ENCODE peak calls at places on chromosomes 2 and 18, in six cellular contexts. A is H1, W is IMR-90, H is neuronal stem cell, C is H9, Y is mesenchymal stem cell. Z is an unnamed sample.

GRCh38 chr2:118856978-118857676 is 9.7 kb upstream of the EN1 start:
- DNase-seq in A (peak), W (no peak), H (peak), C (peak), Y (no peak), Z (peak)

GRCh38 chr18:25517881-25518715 is 166.1 kb upstream of the ZNF521 start:
- DNase-seq in A (no peak), W (no peak), H (no peak), C (no peak), Y (no peak), Z (no peak)

GRCh38 chr2:231294578-231295362 is 96.3 kb downstream of the ARMC9 start:
- DNase-seq in A (no peak), W (peak), H (no peak), C (no peak), Y (no peak), Z (peak)

GRCh38 chr2:123791716-123792115 is 233.4 kb upstream of the CNTNAP5 start:
- DNase-seq in A (no peak), W (no peak), H (no peak), C (no peak), Y (peak), Z (peak)

GRCh38 chr2:203799905-203800304 is 67.7 kb upstream of the CTLA4 start:
- DNase-seq in A (no peak), W (no peak), H (no peak), C (no peak), Y (no peak), Z (no peak)

GRCh38 chr2:27233341-27233740 is 16.2 kb downstream of the CAD start:
- DNase-seq in A (no peak), W (no peak), H (no peak), C (no peak), Y (no peak), Z (no peak)

GRCh38 chr2:139354518-139354917 is 574.3 kb upstream of the NXPH2 start:
- DNase-seq in A (no peak), W (no peak), H (no peak), C (no peak), Y (no peak), Z (no peak)

GRCh38 chr2:203804070-203804469 is 63.5 kb upstream of the CTLA4 start:
- DNase-seq in A (no peak), W (peak), H (no peak), C (no peak), Y (peak), Z (peak)

GRCh38 chr2:197838036-197838435 is 33.6 kb downstream of the PLCL1 start:
- DNase-seq in A (no peak), W (peak), H (no peak), C (no peak), Y (peak), Z (no peak)

GRCh38 chr18:46660955-46661749 is 4.1 kb upstream of the LOXHD1 start:
- DNase-seq in A (peak), W (peak), H (peak), C (peak), Y (peak), Z (peak)

GRCh38 chr18:6759579-6759978 is 30.1 kb downstream of the ARHGAP28 start:
- DNase-seq in A (no peak), W (no peak), H (no peak), C (no peak), Y (no peak), Z (no peak)
- H2BK15ac ChIP-seq in A (no peak), W (no peak), H (no peak), C (no peak), Y (no peak), Z (no peak)

DNA sequence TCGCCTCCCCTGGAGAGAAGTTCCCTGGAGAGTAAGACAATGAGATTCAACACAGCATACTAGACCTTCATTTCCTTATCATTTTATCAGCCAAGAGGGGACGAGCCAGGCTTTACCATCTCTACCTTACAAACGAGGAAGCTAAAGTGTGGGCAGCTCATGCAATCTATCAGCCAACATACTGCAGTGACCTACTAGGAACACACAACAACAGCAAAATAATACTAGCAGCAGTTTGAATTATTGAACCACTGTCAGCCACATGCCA is 60.0 kb upstream of the TEX51 start:
- DNase-seq in A (no peak), W (no peak), H (no peak), C (peak), Y (no peak), Z (peak)
- H2BK15ac ChIP-seq in A (no peak), W (no peak), H (no peak), C (no peak), Y (no peak), Z (no peak)

GRCh38 chr2:201199847-201200246 is 16.9 kb downstream of the CASP10 start:
- DNase-seq in A (no peak), W (no peak), H (no peak), C (no peak), Y (no peak), Z (no peak)
- H2BK15ac ChIP-seq in A (no peak), W (no peak), H (no peak), C (no peak), Y (no peak), Z (no peak)

GRCh38 chr2:16007167-16007934 is 67.0 kb downstream of the MYCN start:
- DNase-seq in A (no peak), W (no peak), H (no peak), C (no peak), Y (no peak), Z (no peak)
- H2BK15ac ChIP-seq in A (no peak), W (no peak), H (no peak), C (no peak), Y (no peak), Z (no peak)

GRCh38 chr2:96345403-96345802 is 9.8 kb downstream of the NCAPH start:
- DNase-seq in A (no peak), W (no peak), H (no peak), C (peak), Y (no peak), Z (peak)

GRCh38 chr2:96347395-96347794 is 11.8 kb downstream of the NCAPH start:
- DNase-seq in A (no peak), W (no peak), H (no peak), C (no peak), Y (no peak), Z (no peak)

GRCh38 chr2:96344011-96344410 is 8.4 kb downstream of the NCAPH start:
- DNase-seq in A (no peak), W (peak), H (no peak), C (no peak), Y (peak), Z (no peak)

GRCh38 chr2:96342085-96342484 is 6.5 kb downstream of the NCAPH start:
- DNase-seq in A (no peak), W (peak), H (no peak), C (no peak), Y (peak), Z (no peak)

GRCh38 chr2:96345868-96346452 is 10.4 kb downstream of the NCAPH start:
- DNase-seq in A (no peak), W (no peak), H (no peak), C (no peak), Y (no peak), Z (no peak)
- H2BK15ac ChIP-seq in A (no peak), W (no peak), H (no peak), C (no peak), Y (no peak), Z (no peak)